ENCODE peak calls at places on chromosome 9, in seven cellular contexts. One of them, this sample, is unnamed.

GRCh38 chr9:76166436-76166959 is 227.7 kb downstream of the RFK start:
- DNase-seq in HFF-Myc: no peak
- DNase-seq in BE2C: no peak
- DNase-seq in lower leg skin: no peak
- DNase-seq in cardiac fibroblast: no peak
- DNase-seq in left lung: no peak
- DNase-seq in breast epithelium: no peak
- DNase-seq in this sample: no peak

GRCh38 chr9:134871941-134872340 is 8.7 kb upstream of the FCN2 start:
- DNase-seq in left lung: no peak
- DNase-seq in BE2C: no peak
- DNase-seq in lower leg skin: no peak
- DNase-seq in HFF-Myc: no peak
- DNase-seq in cardiac fibroblast: no peak
- DNase-seq in breast epithelium: no peak
- DNase-seq in this sample: no peak

GRCh38 chr9:70318002-70318401 is 59.2 kb downstream of the SMC5 start:
- DNase-seq in breast epithelium: no peak
- DNase-seq in HFF-Myc: no peak
- DNase-seq in BE2C: no peak
- DNase-seq in lower leg skin: no peak
- DNase-seq in left lung: no peak
- DNase-seq in cardiac fibroblast: no peak
- DNase-seq in this sample: no peak

GRCh38 chr9:33179298-33179697 is 12.2 kb upstream of the B4GALT1 start:
- DNase-seq in cardiac fibroblast: no peak
- DNase-seq in breast epithelium: no peak
- DNase-seq in BE2C: no peak
- DNase-seq in HFF-Myc: no peak
- DNase-seq in left lung: no peak
- DNase-seq in lower leg skin: peak
- DNase-seq in this sample: no peak

GRCh38 chr9:6055213-6055612 is 39.8 kb upstream of the RANBP6 start:
- DNase-seq in lower leg skin: no peak
- DNase-seq in breast epithelium: peak
- DNase-seq in HFF-Myc: peak
- DNase-seq in left lung: no peak
- DNase-seq in cardiac fibroblast: peak
- DNase-seq in BE2C: peak
- DNase-seq in this sample: peak

GRCh38 chr9:108476574-108476973 is 379.2 kb downstream of the ACTL7B start:
- DNase-seq in left lung: no peak
- DNase-seq in breast epithelium: no peak
- DNase-seq in cardiac fibroblast: no peak
- DNase-seq in lower leg skin: no peak
- DNase-seq in BE2C: no peak
- DNase-seq in HFF-Myc: no peak
- DNase-seq in this sample: no peak

GRCh38 chr9:122264360-122265264 is at the start of the genes MRRF and RBM18:
- DNase-seq in lower leg skin: peak
- DNase-seq in breast epithelium: peak
- DNase-seq in HFF-Myc: peak
- DNase-seq in cardiac fibroblast: peak
- DNase-seq in left lung: peak
- DNase-seq in BE2C: peak
- DNase-seq in this sample: peak

GRCh38 chr9:112556497-112557085 is 70.0 kb downstream of the KIAA1958 start:
- DNase-seq in left lung: no peak
- DNase-seq in cardiac fibroblast: no peak
- DNase-seq in HFF-Myc: no peak
- DNase-seq in lower leg skin: no peak
- DNase-seq in breast epithelium: no peak
- DNase-seq in BE2C: no peak
- DNase-seq in this sample: no peak

GRCh38 chr9:133306242-133307194 is 29.5 kb downstream of the SURF6 start:
- DNase-seq in breast epithelium: no peak
- DNase-seq in BE2C: no peak
- DNase-seq in left lung: no peak
- DNase-seq in cardiac fibroblast: no peak
- DNase-seq in lower leg skin: peak
- DNase-seq in HFF-Myc: no peak
- DNase-seq in this sample: no peak

GRCh38 chr9:1429328-1429727 is 379.2 kb downstream of the DMRT2 start:
- DNase-seq in HFF-Myc: no peak
- DNase-seq in left lung: no peak
- DNase-seq in BE2C: no peak
- DNase-seq in breast epithelium: no peak
- DNase-seq in cardiac fibroblast: no peak
- DNase-seq in lower leg skin: no peak
- DNase-seq in this sample: peak

GRCh38 chr9:95574176-95574575 is 57.4 kb upstream of the PTCH1 start:
- DNase-seq in HFF-Myc: no peak
- DNase-seq in left lung: no peak
- DNase-seq in breast epithelium: no peak
- DNase-seq in cardiac fibroblast: no peak
- DNase-seq in BE2C: no peak
- DNase-seq in lower leg skin: no peak
- DNase-seq in this sample: no peak

GRCh38 chr9:10274983-10275382 is 337.8 kb downstream of the PTPRD start:
- DNase-seq in left lung: no peak
- DNase-seq in cardiac fibroblast: no peak
- DNase-seq in BE2C: no peak
- DNase-seq in lower leg skin: no peak
- DNase-seq in HFF-Myc: no peak
- DNase-seq in breast epithelium: no peak
- DNase-seq in this sample: no peak

GRCh38 chr9:104858271-104858670 is 69.7 kb downstream of the ABCA1 start:
- DNase-seq in lower leg skin: no peak
- DNase-seq in left lung: no peak
- DNase-seq in cardiac fibroblast: peak
- DNase-seq in BE2C: no peak
- DNase-seq in breast epithelium: no peak
- DNase-seq in HFF-Myc: no peak
- DNase-seq in this sample: no peak

GRCh38 chr9:97527626-97528528 is 26.4 kb downstream of the TMOD1 start:
- DNase-seq in cardiac fibroblast: no peak
- DNase-seq in left lung: no peak
- DNase-seq in breast epithelium: no peak
- DNase-seq in HFF-Myc: no peak
- DNase-seq in BE2C: no peak
- DNase-seq in lower leg skin: peak
- DNase-seq in this sample: no peak

GRCh38 chr9:103837940-103838339 is 256.2 kb upstream of the SMC2 start:
- DNase-seq in BE2C: no peak
- DNase-seq in breast epithelium: no peak
- DNase-seq in cardiac fibroblast: no peak
- DNase-seq in HFF-Myc: no peak
- DNase-seq in lower leg skin: no peak
- DNase-seq in left lung: no peak
- DNase-seq in this sample: no peak

GRCh38 chr9:122475717-122476116 is 2.0 kb downstream of the OR1J1 start:
- DNase-seq in lower leg skin: no peak
- DNase-seq in left lung: no peak
- DNase-seq in breast epithelium: no peak
- DNase-seq in BE2C: no peak
- DNase-seq in cardiac fibroblast: no peak
- DNase-seq in HFF-Myc: no peak
- DNase-seq in this sample: no peak

GRCh38 chr9:98429613-98430012 is 174.2 kb upstream of the TBC1D2 start:
- DNase-seq in BE2C: no peak
- DNase-seq in HFF-Myc: no peak
- DNase-seq in breast epithelium: no peak
- DNase-seq in lower leg skin: no peak
- DNase-seq in left lung: peak
- DNase-seq in cardiac fibroblast: peak
- DNase-seq in this sample: no peak

GRCh38 chr9:78038620-78039300 is 7.1 kb upstream of the GNAQ start:
- DNase-seq in BE2C: no peak
- DNase-seq in breast epithelium: no peak
- DNase-seq in lower leg skin: no peak
- DNase-seq in cardiac fibroblast: no peak
- DNase-seq in HFF-Myc: no peak
- DNase-seq in left lung: no peak
- DNase-seq in this sample: no peak

GRCh38 chr9:78031826-78032598 is 401 bp upstream of the GNAQ start:
- DNase-seq in lower leg skin: peak
- DNase-seq in left lung: peak
- DNase-seq in cardiac fibroblast: peak
- DNase-seq in HFF-Myc: peak
- DNase-seq in breast epithelium: peak
- DNase-seq in BE2C: peak
- DNase-seq in this sample: peak

GRCh38 chr9:78033870-78034269 is 2.3 kb upstream of the GNAQ start:
- DNase-seq in breast epithelium: no peak
- DNase-seq in lower leg skin: no peak
- DNase-seq in BE2C: no peak
- DNase-seq in cardiac fibroblast: no peak
- DNase-seq in left lung: no peak
- DNase-seq in HFF-Myc: no peak
- DNase-seq in this sample: no peak

GRCh38 chr9:78032599-78033457 is 1.2 kb upstream of the GNAQ start:
- DNase-seq in breast epithelium: no peak
- DNase-seq in lower leg skin: no peak
- DNase-seq in HFF-Myc: no peak
- DNase-seq in cardiac fibroblast: no peak
- DNase-seq in BE2C: no peak
- DNase-seq in left lung: peak
- DNase-seq in this sample: no peak

GRCh38 chr9:78035369-78035993 is 3.9 kb upstream of the GNAQ start:
- DNase-seq in left lung: peak
- DNase-seq in breast epithelium: peak
- DNase-seq in cardiac fibroblast: peak
- DNase-seq in HFF-Myc: peak
- DNase-seq in BE2C: peak
- DNase-seq in lower leg skin: no peak
- DNase-seq in this sample: peak
- TF ChIP-seq CTCF in left lung: peak
- TF ChIP-seq CTCF in breast epithelium: peak
- TF ChIP-seq CTCF in cardiac fibroblast: peak
- TF ChIP-seq CTCF in HFF-Myc: peak
- TF ChIP-seq CTCF in BE2C: peak
- TF ChIP-seq CTCF in lower leg skin: no peak
- TF ChIP-seq CTCF in this sample: peak

GRCh38 chr9:21817176-21817575 is 14.7 kb downstream of the MTAP start:
- DNase-seq in HFF-Myc: no peak
- DNase-seq in breast epithelium: no peak
- DNase-seq in BE2C: no peak
- DNase-seq in lower leg skin: no peak
- DNase-seq in cardiac fibroblast: peak
- DNase-seq in left lung: no peak
- DNase-seq in this sample: no peak
- TF ChIP-seq CTCF in HFF-Myc: no peak
- TF ChIP-seq CTCF in breast epithelium: no peak
- TF ChIP-seq CTCF in BE2C: no peak
- TF ChIP-seq CTCF in lower leg skin: no peak
- TF ChIP-seq CTCF in cardiac fibroblast: no peak
- TF ChIP-seq CTCF in left lung: no peak
- TF ChIP-seq CTCF in this sample: no peak

GRCh38 chr9:38643456-38644173 is 23.2 kb upstream of the ANKRD18A start:
- DNase-seq in breast epithelium: no peak
- DNase-seq in lower leg skin: no peak
- DNase-seq in left lung: no peak
- DNase-seq in HFF-Myc: no peak
- DNase-seq in BE2C: no peak
- DNase-seq in cardiac fibroblast: no peak
- DNase-seq in this sample: no peak

GRCh38 chr9:38642951-38643350 is 22.6 kb upstream of the ANKRD18A start:
- DNase-seq in cardiac fibroblast: no peak
- DNase-seq in BE2C: no peak
- DNase-seq in HFF-Myc: no peak
- DNase-seq in breast epithelium: no peak
- DNase-seq in lower leg skin: no peak
- DNase-seq in left lung: no peak
- DNase-seq in this sample: no peak

GRCh38 chr9:38641142-38641541 is 20.7 kb upstream of the ANKRD18A start:
- DNase-seq in breast epithelium: no peak
- DNase-seq in left lung: no peak
- DNase-seq in lower leg skin: no peak
- DNase-seq in BE2C: no peak
- DNase-seq in cardiac fibroblast: no peak
- DNase-seq in HFF-Myc: no peak
- DNase-seq in this sample: no peak

GRCh38 chr9:38644601-38645000 is 24.2 kb upstream of the ANKRD18A start:
- DNase-seq in BE2C: no peak
- DNase-seq in HFF-Myc: no peak
- DNase-seq in cardiac fibroblast: no peak
- DNase-seq in left lung: no peak
- DNase-seq in breast epithelium: no peak
- DNase-seq in lower leg skin: no peak
- DNase-seq in this sample: no peak

DNA sequence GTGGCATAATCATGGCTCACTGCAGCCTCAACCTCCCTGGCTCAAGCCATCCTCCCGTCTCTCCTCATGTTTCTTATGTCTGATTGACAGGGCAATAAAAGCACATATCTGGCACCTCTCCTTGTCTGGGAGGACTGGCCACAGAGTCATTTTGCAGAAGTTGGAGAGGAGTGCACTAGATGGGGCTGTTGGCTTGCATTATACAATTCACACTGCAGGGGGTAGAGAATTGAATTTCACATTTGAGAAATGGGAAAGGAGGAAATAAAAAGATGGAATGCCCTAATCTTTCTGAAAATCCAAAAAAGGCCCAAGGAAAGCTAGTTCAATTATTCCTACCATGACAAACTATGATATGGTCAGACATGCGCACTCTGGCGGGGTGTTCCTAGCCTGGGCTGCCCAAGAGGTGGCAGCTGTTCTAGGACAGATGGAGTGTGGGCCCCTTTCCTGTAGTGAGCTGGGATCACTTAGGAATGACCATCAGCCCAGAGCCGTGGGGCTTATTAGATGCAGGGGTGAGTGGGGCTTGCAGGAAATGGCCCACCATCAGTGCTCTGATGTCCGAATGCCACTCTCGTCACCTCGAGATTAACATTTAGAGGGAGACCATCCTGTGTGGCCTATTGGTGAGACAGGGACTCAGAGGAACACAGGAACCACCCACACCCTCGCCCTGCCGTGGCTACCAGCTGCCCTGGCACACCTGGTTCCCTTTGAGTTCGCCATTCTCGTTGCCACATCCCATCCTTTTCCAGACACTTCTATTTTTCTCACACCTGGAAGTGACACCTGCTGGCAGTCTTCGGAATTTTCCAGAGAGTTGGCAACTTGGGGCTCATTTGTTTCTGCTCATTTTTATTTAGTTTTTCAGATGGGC is 21.8 kb upstream of the ANKRD18A start:
- DNase-seq in BE2C: peak
- DNase-seq in HFF-Myc: no peak
- DNase-seq in breast epithelium: no peak
- DNase-seq in lower leg skin: no peak
- DNase-seq in left lung: no peak
- DNase-seq in cardiac fibroblast: peak
- DNase-seq in this sample: peak
- TF ChIP-seq CTCF in BE2C: peak
- TF ChIP-seq CTCF in HFF-Myc: peak
- TF ChIP-seq CTCF in breast epithelium: no peak
- TF ChIP-seq CTCF in lower leg skin: no peak
- TF ChIP-seq CTCF in left lung: no peak
- TF ChIP-seq CTCF in cardiac fibroblast: peak
- TF ChIP-seq CTCF in this sample: peak

GRCh38 chr9:129320575-129321311 is 142.7 kb upstream of the IER5L start:
- DNase-seq in lower leg skin: peak
- DNase-seq in cardiac fibroblast: peak
- DNase-seq in HFF-Myc: peak
- DNase-seq in BE2C: peak
- DNase-seq in left lung: peak
- DNase-seq in breast epithelium: no peak
- DNase-seq in this sample: peak
- TF ChIP-seq CTCF in lower leg skin: no peak
- TF ChIP-seq CTCF in cardiac fibroblast: no peak
- TF ChIP-seq CTCF in HFF-Myc: no peak
- TF ChIP-seq CTCF in BE2C: peak
- TF ChIP-seq CTCF in left lung: no peak
- TF ChIP-seq CTCF in breast epithelium: no peak
- TF ChIP-seq CTCF in this sample: no peak

This sample was measured in GM13977.